ENCODE peak calls at places on chromosome 21, in five cellular contexts. One of them, this sample, is unnamed.

GRCh38 chr21:27315373-27315772 is 348.5 kb upstream of the ADAMTS5 start:
- DNase-seq in fibroblast of lung: no peak
- DNase-seq in ELR: no peak
- DNase-seq in left ventricle myocardium superior: no peak
- DNase-seq in epithelial cell of prostate: no peak
- DNase-seq in this sample: no peak

GRCh38 chr21:40254540-40255455 is 387.6 kb downstream of the PCP4 start:
- DNase-seq in ELR: peak
- DNase-seq in fibroblast of lung: peak
- DNase-seq in epithelial cell of prostate: peak
- DNase-seq in left ventricle myocardium superior: no peak
- DNase-seq in this sample: no peak

GRCh38 chr21:36664678-36665022 is 34.3 kb upstream of the SIM2 start:
- DNase-seq in ELR: no peak
- DNase-seq in left ventricle myocardium superior: no peak
- DNase-seq in epithelial cell of prostate: no peak
- DNase-seq in fibroblast of lung: no peak
- DNase-seq in this sample: no peak

GRCh38 chr21:29520146-29520545 is 221.4 kb downstream of the BACH1 start:
- DNase-seq in fibroblast of lung: no peak
- DNase-seq in left ventricle myocardium superior: no peak
- DNase-seq in ELR: no peak
- DNase-seq in epithelial cell of prostate: no peak
- DNase-seq in this sample: no peak

GRCh38 chr21:36260030-36260787 is 59.8 kb upstream of the MORC3 start:
- DNase-seq in ELR: peak
- DNase-seq in fibroblast of lung: peak
- DNase-seq in left ventricle myocardium superior: no peak
- DNase-seq in epithelial cell of prostate: no peak
- DNase-seq in this sample: peak

GRCh38 chr21:31870472-31870871 is 2.3 kb upstream of the HUNK start:
- DNase-seq in ELR: no peak
- DNase-seq in fibroblast of lung: no peak
- DNase-seq in left ventricle myocardium superior: no peak
- DNase-seq in epithelial cell of prostate: no peak
- DNase-seq in this sample: no peak

GRCh38 chr21:33069994-33070811 is at the start of gene OLIG1:
- DNase-seq in left ventricle myocardium superior: peak
- DNase-seq in ELR: peak
- DNase-seq in fibroblast of lung: no peak
- DNase-seq in epithelial cell of prostate: no peak
- DNase-seq in this sample: no peak

GRCh38 chr21:38852278-38852677 is 46.5 kb downstream of the ETS2 start:
- DNase-seq in ELR: no peak
- DNase-seq in fibroblast of lung: no peak
- DNase-seq in left ventricle myocardium superior: no peak
- DNase-seq in epithelial cell of prostate: no peak
- DNase-seq in this sample: no peak

GRCh38 chr21:34913786-34914185 is 135.3 kb downstream of the RUNX1 start:
- DNase-seq in ELR: no peak
- DNase-seq in epithelial cell of prostate: no peak
- DNase-seq in fibroblast of lung: peak
- DNase-seq in left ventricle myocardium superior: no peak
- DNase-seq in this sample: no peak

GRCh38 chr21:15289896-15290841 is 225.4 kb upstream of the NRIP1 start:
- DNase-seq in fibroblast of lung: peak
- DNase-seq in epithelial cell of prostate: no peak
- DNase-seq in left ventricle myocardium superior: peak
- DNase-seq in ELR: no peak
- DNase-seq in this sample: no peak

GRCh38 chr21:36183144-36183795 is 26.6 kb downstream of the DOP1B start:
- DNase-seq in fibroblast of lung: no peak
- DNase-seq in epithelial cell of prostate: no peak
- DNase-seq in left ventricle myocardium superior: no peak
- DNase-seq in ELR: no peak
- DNase-seq in this sample: no peak

GRCh38 chr21:14630556-14631069 is 84.5 kb upstream of the SAMSN1 start:
- DNase-seq in ELR: no peak
- DNase-seq in fibroblast of lung: no peak
- DNase-seq in epithelial cell of prostate: no peak
- DNase-seq in left ventricle myocardium superior: no peak
- DNase-seq in this sample: no peak

GRCh38 chr21:41678016-41678935 is 88.6 kb downstream of the RIPK4 start:
- DNase-seq in fibroblast of lung: no peak
- DNase-seq in epithelial cell of prostate: peak
- DNase-seq in left ventricle myocardium superior: no peak
- DNase-seq in ELR: peak
- DNase-seq in this sample: no peak

GRCh38 chr21:45767071-45768006 is 123.8 kb downstream of the PCBP3 start:
- DNase-seq in ELR: peak
- DNase-seq in fibroblast of lung: peak
- DNase-seq in left ventricle myocardium superior: no peak
- DNase-seq in epithelial cell of prostate: no peak
- DNase-seq in this sample: peak

GRCh38 chr21:34693192-34693810 is 24.5 kb downstream of the CLIC6 start:
- DNase-seq in epithelial cell of prostate: peak
- DNase-seq in ELR: peak
- DNase-seq in fibroblast of lung: peak
- DNase-seq in left ventricle myocardium superior: no peak
- DNase-seq in this sample: peak

GRCh38 chr21:39720126-39720778 is 24.7 kb upstream of the IGSF5 start:
- DNase-seq in ELR: peak
- DNase-seq in left ventricle myocardium superior: no peak
- DNase-seq in fibroblast of lung: no peak
- DNase-seq in epithelial cell of prostate: no peak
- DNase-seq in this sample: no peak

GRCh38 chr21:36082140-36082742 is 12.4 kb downstream of the CBR1 start:
- DNase-seq in left ventricle myocardium superior: no peak
- DNase-seq in epithelial cell of prostate: no peak
- DNase-seq in fibroblast of lung: peak
- DNase-seq in ELR: peak
- DNase-seq in this sample: no peak

GRCh38 chr21:22019766-22020165 is 1021.6 kb downstream of the NCAM2 start:
- DNase-seq in left ventricle myocardium superior: no peak
- DNase-seq in ELR: peak
- DNase-seq in fibroblast of lung: peak
- DNase-seq in epithelial cell of prostate: no peak
- DNase-seq in this sample: no peak

GRCh38 chr21:42515708-42516502 is 2.3 kb downstream of the SLC37A1 start:
- DNase-seq in epithelial cell of prostate: no peak
- DNase-seq in left ventricle myocardium superior: no peak
- DNase-seq in fibroblast of lung: no peak
- DNase-seq in ELR: no peak
- DNase-seq in this sample: no peak

GRCh38 chr21:22927469-22927868 is 1929.3 kb downstream of the NCAM2 start:
- DNase-seq in ELR: no peak
- DNase-seq in epithelial cell of prostate: no peak
- DNase-seq in left ventricle myocardium superior: no peak
- DNase-seq in fibroblast of lung: no peak
- DNase-seq in this sample: no peak

GRCh38 chr21:34936299-34936698 is 112.8 kb downstream of the RUNX1 start:
- DNase-seq in left ventricle myocardium superior: no peak
- DNase-seq in fibroblast of lung: no peak
- DNase-seq in epithelial cell of prostate: no peak
- DNase-seq in ELR: peak
- DNase-seq in this sample: no peak

GRCh38 chr21:44866780-44867179 is 6.7 kb downstream of the PTTG1IP start:
- DNase-seq in ELR: peak
- DNase-seq in fibroblast of lung: peak
- DNase-seq in epithelial cell of prostate: no peak
- DNase-seq in left ventricle myocardium superior: no peak
- DNase-seq in this sample: peak

GRCh38 chr21:33374080-33374873 is 28.9 kb upstream of the IFNGR2 start:
- DNase-seq in fibroblast of lung: peak
- DNase-seq in ELR: peak
- DNase-seq in epithelial cell of prostate: no peak
- DNase-seq in left ventricle myocardium superior: peak
- DNase-seq in this sample: peak

GRCh38 chr21:36910581-36911307 is 55.7 kb downstream of the HLCS start:
- DNase-seq in ELR: peak
- DNase-seq in left ventricle myocardium superior: peak
- DNase-seq in fibroblast of lung: peak
- DNase-seq in epithelial cell of prostate: no peak
- DNase-seq in this sample: no peak

GRCh38 chr21:25944082-25944481 is 209.3 kb downstream of the GABPA start:
- DNase-seq in ELR: no peak
- DNase-seq in fibroblast of lung: no peak
- DNase-seq in epithelial cell of prostate: no peak
- DNase-seq in left ventricle myocardium superior: no peak
- DNase-seq in this sample: no peak

GRCh38 chr21:43639470-43640178 is 19.7 kb downstream of the HSF2BP start:
- DNase-seq in left ventricle myocardium superior: no peak
- DNase-seq in epithelial cell of prostate: no peak
- DNase-seq in fibroblast of lung: peak
- DNase-seq in ELR: peak
- DNase-seq in this sample: peak

GRCh38 chr21:42974832-42975820 is 764 bp downstream of the PKNOX1 start:
- DNase-seq in epithelial cell of prostate: no peak
- DNase-seq in ELR: peak
- DNase-seq in fibroblast of lung: peak
- DNase-seq in left ventricle myocardium superior: peak
- DNase-seq in this sample: peak

GRCh38 chr21:20882462-20883415 is 115.5 kb upstream of the NCAM2 start:
- DNase-seq in epithelial cell of prostate: no peak
- DNase-seq in ELR: peak
- DNase-seq in fibroblast of lung: peak
- DNase-seq in left ventricle myocardium superior: no peak
- DNase-seq in this sample: no peak

GRCh38 chr21:42149656-42150457 is 69.1 kb upstream of the ABCG1 start:
- DNase-seq in ELR: no peak
- DNase-seq in epithelial cell of prostate: no peak
- DNase-seq in left ventricle myocardium superior: no peak
- DNase-seq in fibroblast of lung: no peak
- DNase-seq in this sample: no peak

GRCh38 chr21:36125513-36126121 is 9.3 kb upstream of the CBR3 start:
- DNase-seq in ELR: peak
- DNase-seq in epithelial cell of prostate: no peak
- DNase-seq in fibroblast of lung: peak
- DNase-seq in left ventricle myocardium superior: peak
- DNase-seq in this sample: peak

GRCh38 chr21:37429356-37429755 is 62.8 kb downstream of the DYRK1A start:
- DNase-seq in left ventricle myocardium superior: no peak
- DNase-seq in ELR: no peak
- DNase-seq in fibroblast of lung: no peak
- DNase-seq in epithelial cell of prostate: no peak
- DNase-seq in this sample: no peak

GRCh38 chr21:42287193-42288083 is 27.8 kb downstream of the TFF3 start:
- DNase-seq in ELR: no peak
- DNase-seq in fibroblast of lung: no peak
- DNase-seq in epithelial cell of prostate: no peak
- DNase-seq in left ventricle myocardium superior: no peak
- DNase-seq in this sample: no peak

GRCh38 chr21:33157303-33157702 is 72.4 kb upstream of the IFNAR2 start:
- DNase-seq in epithelial cell of prostate: no peak
- DNase-seq in ELR: no peak
- DNase-seq in left ventricle myocardium superior: no peak
- DNase-seq in fibroblast of lung: peak
- DNase-seq in this sample: no peak

GRCh38 chr21:46486481-46487000 is 27.9 kb downstream of the DIP2A start:
- DNase-seq in fibroblast of lung: peak
- DNase-seq in left ventricle myocardium superior: no peak
- DNase-seq in ELR: no peak
- DNase-seq in epithelial cell of prostate: no peak
- DNase-seq in this sample: no peak

GRCh38 chr21:30072496-30072895 is 94.1 kb downstream of the CLDN17 start:
- DNase-seq in fibroblast of lung: no peak
- DNase-seq in ELR: no peak
- DNase-seq in left ventricle myocardium superior: no peak
- DNase-seq in epithelial cell of prostate: peak
- DNase-seq in this sample: no peak

GRCh38 chr21:42570841-42571387 is 57.3 kb downstream of the SLC37A1 start:
- DNase-seq in fibroblast of lung: no peak
- DNase-seq in ELR: no peak
- DNase-seq in epithelial cell of prostate: no peak
- DNase-seq in left ventricle myocardium superior: no peak
- DNase-seq in this sample: no peak

GRCh38 chr21:45359451-45360217 is 45.3 kb upstream of the COL18A1 start:
- DNase-seq in fibroblast of lung: no peak
- DNase-seq in left ventricle myocardium superior: peak
- DNase-seq in ELR: no peak
- DNase-seq in epithelial cell of prostate: no peak
- DNase-seq in this sample: no peak